ENCODE peak calls at places on chromosomes 2 and 18, in eight cellular contexts. V is hippocampal formation; G is activated CD4-positive, alpha-beta T cell treated with anti-CD3 and anti-CD28 coated beads, Interleukin-2, amount 50 U/mL, for 24 hours; A is NCI-H1694; C is T-helper 1 cell; S is astrocyte of the spinal cord; T is KBM-7; D is GM12865. Y is an unnamed sample.

GRCh38 chr2:12014088-12014960 is 267.9 kb downstream of the LPIN1 start:
- DNase-seq in V (no peak), G (no peak), A (peak; percentile 51), C (no peak), S (peak; percentile 41), T (no peak), D (no peak), Y (peak; percentile 51)

GRCh38 chr2:102094917-102095316 is 47.6 kb upstream of the IL1R1 start:
- DNase-seq in V (no peak), G (peak; percentile 35), A (no peak), C (no peak), S (peak; percentile 79), T (peak; percentile 38), D (no peak), Y (peak; percentile 84)

GRCh38 chr2:72146357-72147302 is 1.0 kb downstream of the CYP26B1 start:
- DNase-seq in V (no peak), G (no peak), A (no peak), C (no peak), S (no peak), T (no peak), D (no peak), Y (no peak)

GRCh38 chr18:59696311-59697235 is 650 bp downstream of the CCBE1 start:
- DNase-seq in V (no peak), G (no peak), A (no peak), C (no peak), S (peak; percentile 67), T (no peak), D (no peak), Y (peak; percentile 67)

GRCh38 chr2:16570516-16570915 is 95.1 kb downstream of the CYRIA start:
- DNase-seq in V (no peak), G (no peak), A (no peak), C (no peak), S (no peak), T (no peak), D (no peak), Y (no peak)

GRCh38 chr2:140659293-140659692 is 1471.5 kb downstream of the LRP1B start:
- DNase-seq in V (no peak), G (no peak), A (no peak), C (no peak), S (no peak), T (no peak), D (no peak), Y (no peak)

GRCh38 chr2:163665051-163665450 is 70.8 kb downstream of the FIGN start:
- DNase-seq in V (no peak), G (no peak), A (no peak), C (no peak), S (no peak), T (no peak), D (no peak), Y (no peak)

GRCh38 chr18:7174359-7175107 is 56.4 kb upstream of the LRRC30 start:
- DNase-seq in V (peak; percentile 12), G (no peak), A (no peak), C (no peak), S (no peak), T (no peak), D (no peak), Y (no peak)

GRCh38 chr18:25097119-25098114 is 254.5 kb downstream of the ZNF521 start:
- DNase-seq in V (no peak), G (no peak), A (no peak), C (no peak), S (peak; percentile 21), T (no peak), D (no peak), Y (peak; percentile 46)

GRCh38 chr2:70124983-70125480 is 37.8 kb downstream of the PCBP1 start:
- DNase-seq in V (peak; percentile 62), G (no peak), A (no peak), C (peak; percentile 59), S (peak; percentile 62), T (peak; percentile 87), D (peak; percentile 87), Y (peak; percentile 51)

GRCh38 chr2:238290715-238291549 is 2.5 kb upstream of the PER2 start:
- DNase-seq in V (no peak), G (no peak), A (no peak), C (no peak), S (no peak), T (no peak), D (no peak), Y (no peak)

GRCh38 chr2:69700381-69700780 is 41.6 kb upstream of the ANXA4 start:
- DNase-seq in V (no peak), G (no peak), A (no peak), C (no peak), S (no peak), T (no peak), D (no peak), Y (no peak)

GRCh38 chr2:148135705-148136104 is 114.8 kb downstream of the MBD5 start:
- DNase-seq in V (no peak), G (no peak), A (no peak), C (no peak), S (no peak), T (no peak), D (no peak), Y (no peak)

Y was measured in fibroblast of lung.